ENCODE peak calls at places on chromosome 1, in five cellular contexts. H is fibroblast of pulmonary artery, O is psoas muscle, M is heart left ventricle, A is A549. I is an unnamed sample.

GRCh38 chr1:45584351-45585109 is 689 bp downstream of the NASP start:
- DNase-seq in O (peak; percentile 92), A (peak; percentile 71), M (peak; percentile 89), H (peak; percentile 92), I (peak; percentile 59)

GRCh38 chr1:52978045-52978444 is 51.0 kb downstream of the SCP2 start:
- DNase-seq in M (no peak), O (no peak), A (no peak), H (no peak), I (no peak)

GRCh38 chr1:173406783-173407230 is 70.3 kb upstream of the PRDX6 start:
- DNase-seq in H (no peak), A (no peak), O (no peak), M (no peak), I (no peak)

GRCh38 chr1:201145132-201145531 is 9.1 kb downstream of the TMEM9 start:
- DNase-seq in M (no peak), A (no peak), O (no peak), H (no peak), I (no peak)

GRCh38 chr1:200975458-200975857 is 48.1 kb downstream of the KIF21B start:
- DNase-seq in H (no peak), M (no peak), O (no peak), A (no peak), I (no peak)

GRCh38 chr1:224697888-224698450 is 81.9 kb downstream of the CNIH3 start:
- DNase-seq in M (no peak), O (no peak), H (no peak), A (no peak), I (no peak)

GRCh38 chr1:87147851-87148250 is 180.8 kb upstream of the LMO4 start:
- DNase-seq in A (no peak), M (no peak), H (no peak), O (no peak), I (no peak)

GRCh38 chr1:43870306-43870705 is 63.3 kb upstream of the ARTN start:
- DNase-seq in O (no peak), A (no peak), M (no peak), H (no peak), I (no peak)

GRCh38 chr1:46643368-46643775 is 24.8 kb downstream of the ATPAF1 start:
- DNase-seq in M (no peak), O (no peak), H (peak; percentile 79), A (no peak), I (peak; percentile 67)

GRCh38 chr1:207659545-207660148 is 14.7 kb downstream of the CR1L start:
- DNase-seq in A (no peak), M (no peak), H (no peak), O (no peak), I (no peak)

GRCh38 chr1:46449223-46450159 is 40.1 kb upstream of the DMBX1 start:
- DNase-seq in A (no peak), M (no peak), O (no peak), H (no peak), I (no peak)

GRCh38 chr1:24909388-24909898 is 20.6 kb downstream of the RUNX3 start:
- DNase-seq in A (peak; percentile 73), M (peak; percentile 66), O (no peak), H (peak; percentile 85), I (no peak)

GRCh38 chr1:43229831-43230780 is 39.7 kb upstream of the TMEM125 start:
- DNase-seq in H (no peak), O (no peak), M (no peak), A (no peak), I (no peak)

GRCh38 chr1:31707711-31708110 is 3.9 kb upstream of the COL16A1 start:
- DNase-seq in H (peak; percentile 85), M (no peak), A (no peak), O (no peak), I (no peak)

GRCh38 chr1:108200627-108201106 is 524 bp upstream of the SLC25A24 start:
- DNase-seq in O (peak; percentile 38), H (peak; percentile 73), A (peak; percentile 41), M (no peak), I (peak; percentile 40)

GRCh38 chr1:31977361-31978131 is 36.1 kb upstream of the KHDRBS1 start:
- DNase-seq in A (peak; percentile 50), O (peak; percentile 74), H (peak; percentile 69), M (no peak), I (peak; percentile 31)

GRCh38 chr1:217674330-217674729 is 43.2 kb downstream of the SPATA17 start:
- DNase-seq in M (no peak), A (no peak), O (no peak), H (no peak), I (no peak)

GRCh38 chr1:94456736-94457135 is 38.5 kb downstream of the ABCD3 start:
- DNase-seq in O (no peak), M (no peak), H (no peak), A (no peak), I (no peak)

GRCh38 chr1:94199398-94199797 is 38.0 kb downstream of the ARHGAP29 start:
- DNase-seq in A (no peak), M (no peak), O (no peak), H (no peak), I (no peak)

GRCh38 chr1:166233750-166234366 is 67.1 kb upstream of the FAM78B start:
- DNase-seq in H (no peak), M (no peak), A (no peak), O (no peak), I (no peak)

GRCh38 chr1:3546048-3546384 is 65.3 kb downstream of the MEGF6 start:
- DNase-seq in O (no peak), H (no peak), M (no peak), A (no peak), I (no peak)

GRCh38 chr1:164772635-164773034 is 213.7 kb downstream of the PBX1 start:
- DNase-seq in A (peak; percentile 47), M (peak; percentile 82), H (peak; percentile 84), O (peak; percentile 87), I (peak; percentile 89)

GRCh38 chr1:28328228-28328648 is 602 bp upstream of the MED18 start:
- DNase-seq in H (no peak), O (peak; percentile 52), M (no peak), A (no peak), I (no peak)

GRCh38 chr1:59750612-59751395 is 63.9 kb upstream of the HOOK1 start:
- DNase-seq in H (peak; percentile 91), O (no peak), M (no peak), A (no peak), I (peak; percentile 73)

GRCh38 chr1:8597455-8597854 is 220.0 kb downstream of the RERE start:
- DNase-seq in O (no peak), M (no peak), H (peak; percentile 26), A (no peak), I (no peak)

GRCh38 chr1:8598783-8599182 is 218.7 kb downstream of the RERE start:
- DNase-seq in H (peak; percentile 13), M (peak; percentile 34), O (no peak), A (no peak), I (no peak)

GRCh38 chr1:8600336-8600735 is 217.1 kb downstream of the RERE start:
- DNase-seq in H (peak; percentile 66), A (no peak), M (no peak), O (no peak), I (no peak)

GRCh38 chr1:8599813-8600212 is 217.6 kb downstream of the RERE start:
- DNase-seq in M (no peak), O (no peak), A (no peak), H (no peak), I (no peak)

GRCh38 chr1:8598060-8598724 is 219.2 kb downstream of the RERE start:
- DNase-seq in O (no peak), A (no peak), H (peak; percentile 82), M (peak; percentile 42), I (no peak)
- H3K4me3 ChIP-seq in O (peak overlapping the region; percentile 28), A (no peak overlapping the region), H (no peak overlapping the region), M (peak overlapping the region; percentile 24), I (no peak overlapping the region)

GRCh38 chr1:68448365-68448764 is 1.4 kb downstream of the RPE65 start:
- DNase-seq in M (no peak), A (peak; percentile 6), O (no peak), H (no peak), I (no peak)
- TF ChIP-seq CTCF in M (no peak), A (no peak), O (no peak), H (no peak), I (no peak)

DNA sequence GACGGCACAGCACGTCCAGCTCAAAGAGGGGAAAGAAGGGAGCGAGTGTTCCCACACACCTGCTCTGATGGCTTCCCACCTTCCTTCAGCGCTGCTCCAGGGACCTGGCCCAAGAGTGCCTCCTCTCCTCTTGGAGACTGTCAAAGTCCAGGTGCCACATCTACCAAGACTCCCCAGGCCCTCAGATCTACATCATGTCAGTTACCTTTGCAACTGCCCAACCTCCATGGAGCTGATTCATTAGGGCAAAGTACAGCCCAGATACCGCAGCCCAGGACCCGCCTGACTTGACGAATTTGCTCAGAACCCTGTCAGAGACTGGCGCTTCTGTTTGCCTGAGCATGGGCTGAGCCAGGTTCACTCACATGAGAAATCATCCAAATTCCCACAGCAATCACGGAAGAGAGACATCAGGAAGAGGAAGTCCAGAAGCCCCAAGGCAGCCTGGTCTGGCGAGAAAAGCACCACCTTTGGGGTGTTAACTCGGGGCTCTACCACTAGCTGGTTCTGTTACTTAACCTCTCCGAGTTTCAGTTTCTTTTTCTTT is at the start of gene SEC16B:
- DNase-seq in A (peak; percentile 18), O (no peak), M (no peak), H (no peak), I (no peak)
- H3K4me3 ChIP-seq in A (peak within 1 kb of the TSS; percentile 24), O (no peak within 1 kb of the TSS), M (no peak within 1 kb of the TSS), H (no peak within 1 kb of the TSS), I (no peak within 1 kb of the TSS)

DNA sequence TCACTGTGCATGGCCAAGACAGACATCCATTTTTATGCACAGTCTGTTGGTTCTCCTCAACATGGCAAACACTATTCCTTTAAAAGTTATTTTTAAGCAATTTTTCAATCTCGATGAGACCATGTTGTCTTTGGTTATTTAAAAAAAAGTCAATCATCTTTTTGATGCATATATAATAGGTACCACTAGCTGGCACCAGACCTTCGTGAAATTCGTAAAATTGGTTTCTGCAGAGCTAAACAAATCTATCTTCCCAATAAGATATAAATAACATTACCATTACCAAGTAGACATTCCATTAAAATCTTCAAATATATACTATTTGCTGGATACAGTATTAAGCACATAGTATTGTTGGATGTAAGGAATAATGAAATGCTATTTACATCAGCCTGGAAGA is 220.0 kb upstream of the GREM2 start:
- DNase-seq in H (no peak), M (no peak), A (no peak), O (no peak), I (no peak)
- TF ChIP-seq CTCF in H (no peak), M (no peak), A (peak; percentile 24), O (no peak), I (no peak)

I was measured in HFF-Myc.